ENCODE peak calls at places on chromosomes 4 and X, in eight cellular contexts. One of them, this sample, is unnamed.

GRCh38 chrX:83008415-83008814 is 499.7 kb upstream of the POU3F4 start:
- DNase-seq in left ventricle myocardium inferior: no peak
- DNase-seq in vagina: no peak
- DNase-seq in esophagus muscularis mucosa: no peak
- DNase-seq in uterus: no peak
- DNase-seq in OCI-LY7: peak; percentile 37
- DNase-seq in heart left ventricle: no peak
- DNase-seq in kidney: no peak
- DNase-seq in this sample: no peak

GRCh38 chr4:139986621-139987510 is 167.1 kb downstream of the MAML3 start:
- DNase-seq in left ventricle myocardium inferior: no peak
- DNase-seq in vagina: no peak
- DNase-seq in esophagus muscularis mucosa: no peak
- DNase-seq in uterus: no peak
- DNase-seq in OCI-LY7: no peak
- DNase-seq in heart left ventricle: no peak
- DNase-seq in kidney: no peak
- DNase-seq in this sample: no peak

GRCh38 chr4:159777689-159778088 is 674.8 kb downstream of the RAPGEF2 start:
- DNase-seq in left ventricle myocardium inferior: no peak
- DNase-seq in vagina: no peak
- DNase-seq in esophagus muscularis mucosa: no peak
- DNase-seq in uterus: no peak
- DNase-seq in OCI-LY7: no peak
- DNase-seq in heart left ventricle: no peak
- DNase-seq in kidney: no peak
- DNase-seq in this sample: no peak

GRCh38 chr4:11471613-11472012 is 42.9 kb upstream of the HS3ST1 start:
- DNase-seq in left ventricle myocardium inferior: no peak
- DNase-seq in vagina: no peak
- DNase-seq in esophagus muscularis mucosa: no peak
- DNase-seq in uterus: no peak
- DNase-seq in OCI-LY7: no peak
- DNase-seq in heart left ventricle: no peak
- DNase-seq in kidney: no peak
- DNase-seq in this sample: no peak

GRCh38 chr4:114924311-114924710 is 189.1 kb downstream of the NDST4 start:
- DNase-seq in left ventricle myocardium inferior: no peak
- DNase-seq in vagina: no peak
- DNase-seq in esophagus muscularis mucosa: no peak
- DNase-seq in uterus: no peak
- DNase-seq in OCI-LY7: no peak
- DNase-seq in heart left ventricle: no peak
- DNase-seq in kidney: no peak
- DNase-seq in this sample: no peak

GRCh38 chrX:21683910-21684309 is 25.8 kb upstream of the KLHL34 start:
- DNase-seq in left ventricle myocardium inferior: no peak
- DNase-seq in vagina: no peak
- DNase-seq in esophagus muscularis mucosa: no peak
- DNase-seq in uterus: no peak
- DNase-seq in OCI-LY7: no peak
- DNase-seq in heart left ventricle: no peak
- DNase-seq in kidney: no peak
- DNase-seq in this sample: no peak

GRCh38 chr4:87266986-87267385 is 46.6 kb upstream of the KLHL8 start:
- DNase-seq in left ventricle myocardium inferior: no peak
- DNase-seq in vagina: no peak
- DNase-seq in esophagus muscularis mucosa: peak; percentile 42
- DNase-seq in uterus: no peak
- DNase-seq in OCI-LY7: no peak
- DNase-seq in heart left ventricle: no peak
- DNase-seq in kidney: no peak
- DNase-seq in this sample: no peak

GRCh38 chr4:169179609-169180526 is 90.9 kb downstream of the SH3RF1 start:
- DNase-seq in left ventricle myocardium inferior: no peak
- DNase-seq in vagina: no peak
- DNase-seq in esophagus muscularis mucosa: no peak
- DNase-seq in uterus: no peak
- DNase-seq in OCI-LY7: no peak
- DNase-seq in heart left ventricle: no peak
- DNase-seq in kidney: no peak
- DNase-seq in this sample: no peak

GRCh38 chr4:4541040-4541631 is 712 bp downstream of the STX18 start:
- DNase-seq in left ventricle myocardium inferior: no peak
- DNase-seq in vagina: no peak
- DNase-seq in esophagus muscularis mucosa: no peak
- DNase-seq in uterus: no peak
- DNase-seq in OCI-LY7: peak; percentile 45
- DNase-seq in heart left ventricle: no peak
- DNase-seq in kidney: no peak
- DNase-seq in this sample: peak; percentile 71

GRCh38 chr4:188682321-188682720 is 543.1 kb downstream of the TRIML1 start:
- DNase-seq in left ventricle myocardium inferior: no peak
- DNase-seq in vagina: no peak
- DNase-seq in esophagus muscularis mucosa: no peak
- DNase-seq in uterus: no peak
- DNase-seq in OCI-LY7: no peak
- DNase-seq in heart left ventricle: no peak
- DNase-seq in kidney: no peak
- DNase-seq in this sample: no peak

GRCh38 chr4:24164054-24164453 is 274.2 kb upstream of the PPARGC1A start:
- DNase-seq in left ventricle myocardium inferior: no peak
- DNase-seq in vagina: no peak
- DNase-seq in esophagus muscularis mucosa: no peak
- DNase-seq in uterus: no peak
- DNase-seq in OCI-LY7: no peak
- DNase-seq in heart left ventricle: no peak
- DNase-seq in kidney: no peak
- DNase-seq in this sample: no peak

GRCh38 chr4:94251094-94251493 is 43.4 kb downstream of the SMARCAD1 start:
- DNase-seq in left ventricle myocardium inferior: no peak
- DNase-seq in vagina: no peak
- DNase-seq in esophagus muscularis mucosa: no peak
- DNase-seq in uterus: no peak
- DNase-seq in OCI-LY7: no peak
- DNase-seq in heart left ventricle: no peak
- DNase-seq in kidney: no peak
- DNase-seq in this sample: no peak

GRCh38 chr4:78268607-78269006 is 211.5 kb downstream of the FRAS1 start:
- DNase-seq in left ventricle myocardium inferior: no peak
- DNase-seq in vagina: no peak
- DNase-seq in esophagus muscularis mucosa: no peak
- DNase-seq in uterus: no peak
- DNase-seq in OCI-LY7: no peak
- DNase-seq in heart left ventricle: no peak
- DNase-seq in kidney: no peak
- DNase-seq in this sample: no peak

GRCh38 chr4:138982754-138983153 is 32.8 kb upstream of the NOCT start:
- DNase-seq in left ventricle myocardium inferior: no peak
- DNase-seq in vagina: no peak
- DNase-seq in esophagus muscularis mucosa: no peak
- DNase-seq in uterus: no peak
- DNase-seq in OCI-LY7: no peak
- DNase-seq in heart left ventricle: no peak
- DNase-seq in kidney: no peak
- DNase-seq in this sample: no peak

GRCh38 chr4:20813698-20814097 is 113.4 kb downstream of the PACRGL start:
- DNase-seq in left ventricle myocardium inferior: no peak
- DNase-seq in vagina: no peak
- DNase-seq in esophagus muscularis mucosa: no peak
- DNase-seq in uterus: no peak
- DNase-seq in OCI-LY7: no peak
- DNase-seq in heart left ventricle: no peak
- DNase-seq in kidney: no peak
- DNase-seq in this sample: no peak

GRCh38 chr4:22233257-22233656 is 282.6 kb downstream of the ADGRA3 start:
- DNase-seq in left ventricle myocardium inferior: no peak
- DNase-seq in vagina: no peak
- DNase-seq in esophagus muscularis mucosa: no peak
- DNase-seq in uterus: no peak
- DNase-seq in OCI-LY7: no peak
- DNase-seq in heart left ventricle: no peak
- DNase-seq in kidney: no peak
- DNase-seq in this sample: no peak

GRCh38 chr4:165439344-165439743 is 60.5 kb downstream of the CPE start:
- DNase-seq in left ventricle myocardium inferior: no peak
- DNase-seq in vagina: no peak
- DNase-seq in esophagus muscularis mucosa: no peak
- DNase-seq in uterus: no peak
- DNase-seq in OCI-LY7: no peak
- DNase-seq in heart left ventricle: no peak
- DNase-seq in kidney: no peak
- DNase-seq in this sample: no peak

GRCh38 chr4:24211821-24212220 is 322.0 kb upstream of the PPARGC1A start:
- DNase-seq in left ventricle myocardium inferior: no peak
- DNase-seq in vagina: no peak
- DNase-seq in esophagus muscularis mucosa: peak; percentile 21
- DNase-seq in uterus: no peak
- DNase-seq in OCI-LY7: no peak
- DNase-seq in heart left ventricle: no peak
- DNase-seq in kidney: no peak
- DNase-seq in this sample: no peak

GRCh38 chr4:105451346-105451745 is 22.5 kb downstream of the PPA2 start:
- DNase-seq in left ventricle myocardium inferior: no peak
- DNase-seq in vagina: no peak
- DNase-seq in esophagus muscularis mucosa: no peak
- DNase-seq in uterus: no peak
- DNase-seq in OCI-LY7: no peak
- DNase-seq in heart left ventricle: no peak
- DNase-seq in kidney: no peak
- DNase-seq in this sample: no peak

GRCh38 chr4:244471-244870 is 60.8 kb downstream of the ZNF732 start:
- DNase-seq in left ventricle myocardium inferior: no peak
- DNase-seq in vagina: no peak
- DNase-seq in esophagus muscularis mucosa: no peak
- DNase-seq in uterus: peak; percentile 30
- DNase-seq in OCI-LY7: peak; percentile 78
- DNase-seq in heart left ventricle: no peak
- DNase-seq in kidney: no peak
- DNase-seq in this sample: no peak

GRCh38 chrX:22690116-22690515 is 309.6 kb upstream of the DDX53 start:
- DNase-seq in left ventricle myocardium inferior: no peak
- DNase-seq in vagina: no peak
- DNase-seq in esophagus muscularis mucosa: no peak
- DNase-seq in uterus: peak; percentile 32
- DNase-seq in OCI-LY7: no peak
- DNase-seq in heart left ventricle: no peak
- DNase-seq in kidney: no peak
- DNase-seq in this sample: no peak

GRCh38 chr4:26024079-26024478 is 110.1 kb downstream of the SMIM20 start:
- DNase-seq in left ventricle myocardium inferior: no peak
- DNase-seq in vagina: no peak
- DNase-seq in esophagus muscularis mucosa: no peak
- DNase-seq in uterus: no peak
- DNase-seq in OCI-LY7: no peak
- DNase-seq in heart left ventricle: no peak
- DNase-seq in kidney: no peak
- DNase-seq in this sample: no peak
- H3K4me1 ChIP-seq in left ventricle myocardium inferior: peaks cover 29% of the 10 kb centered on the region
- H3K4me1 ChIP-seq in vagina: peaks cover 40% of the 10 kb centered on the region
- H3K4me1 ChIP-seq in esophagus muscularis mucosa: peaks cover 39% of the 10 kb centered on the region
- H3K4me1 ChIP-seq in uterus: peaks cover 16% of the 10 kb centered on the region
- H3K4me1 ChIP-seq in OCI-LY7: no peaks in the 10 kb centered on the region
- H3K4me1 ChIP-seq in heart left ventricle: no peaks in the 10 kb centered on the region
- H3K4me1 ChIP-seq in kidney: no peaks in the 10 kb centered on the region
- H3K4me1 ChIP-seq in this sample: peaks cover 19% of the 10 kb centered on the region

GRCh38 chrX:109399831-109400230 is 82.1 kb downstream of the GUCY2F start:
- DNase-seq in left ventricle myocardium inferior: no peak
- DNase-seq in vagina: no peak
- DNase-seq in esophagus muscularis mucosa: no peak
- DNase-seq in uterus: no peak
- DNase-seq in OCI-LY7: no peak
- DNase-seq in heart left ventricle: no peak
- DNase-seq in kidney: no peak
- DNase-seq in this sample: no peak
- TF ChIP-seq CTCF in left ventricle myocardium inferior: no peak
- TF ChIP-seq CTCF in vagina: no peak
- TF ChIP-seq CTCF in esophagus muscularis mucosa: no peak
- TF ChIP-seq CTCF in uterus: no peak
- TF ChIP-seq CTCF in OCI-LY7: no peak
- TF ChIP-seq CTCF in heart left ventricle: no peak
- TF ChIP-seq CTCF in kidney: no peak
- TF ChIP-seq CTCF in this sample: no peak

DNA sequence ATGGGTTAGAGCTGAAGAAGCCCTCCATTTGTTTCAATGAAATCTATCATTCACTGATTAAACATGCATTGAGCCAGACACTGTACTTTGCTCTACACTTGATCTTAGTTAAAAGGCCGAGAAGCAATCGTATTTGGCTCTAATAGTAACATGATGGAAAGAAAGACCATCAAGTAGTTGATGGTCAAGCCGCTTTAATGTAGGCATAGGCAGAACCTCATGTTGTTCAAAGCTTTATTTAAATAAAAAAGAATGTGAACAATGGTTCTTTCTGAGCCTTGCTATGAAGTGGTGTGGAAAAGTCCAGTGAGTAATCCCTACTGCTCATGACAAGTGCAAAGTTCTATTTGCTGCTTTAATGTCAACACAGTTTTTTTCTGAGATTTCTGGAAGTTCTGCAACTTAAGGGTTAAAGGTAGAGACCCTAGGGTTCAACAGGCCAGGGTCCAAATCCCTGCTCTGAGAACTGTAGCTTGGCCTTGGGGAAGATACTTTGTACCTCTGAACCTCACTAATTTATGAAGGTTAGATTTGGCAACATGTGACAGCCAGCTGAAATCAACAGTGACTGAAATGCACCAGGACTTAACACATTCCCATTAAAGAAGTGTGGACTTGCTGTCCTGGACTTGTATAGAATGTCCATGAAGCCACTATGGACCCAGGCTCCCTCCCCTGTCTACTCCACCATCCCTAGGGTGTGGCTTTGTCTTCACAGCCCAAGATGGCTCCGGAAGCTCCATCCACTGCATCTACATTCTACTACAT is 17.9 kb upstream of the LAP3 start:
- DNase-seq in left ventricle myocardium inferior: no peak
- DNase-seq in vagina: no peak
- DNase-seq in esophagus muscularis mucosa: no peak
- DNase-seq in uterus: no peak
- DNase-seq in OCI-LY7: no peak
- DNase-seq in heart left ventricle: no peak
- DNase-seq in kidney: no peak
- DNase-seq in this sample: no peak
- H3K9me3 ChIP-seq in left ventricle myocardium inferior: no peaks in the 10 kb centered on the region
- H3K9me3 ChIP-seq in vagina: no peaks in the 10 kb centered on the region
- H3K9me3 ChIP-seq in esophagus muscularis mucosa: no peaks in the 10 kb centered on the region
- H3K9me3 ChIP-seq in uterus: no peaks in the 10 kb centered on the region
- H3K9me3 ChIP-seq in OCI-LY7: no peaks in the 10 kb centered on the region
- H3K9me3 ChIP-seq in heart left ventricle: no peaks in the 10 kb centered on the region
- H3K9me3 ChIP-seq in kidney: no peaks in the 10 kb centered on the region
- H3K9me3 ChIP-seq in this sample: no peaks in the 10 kb centered on the region

DNA sequence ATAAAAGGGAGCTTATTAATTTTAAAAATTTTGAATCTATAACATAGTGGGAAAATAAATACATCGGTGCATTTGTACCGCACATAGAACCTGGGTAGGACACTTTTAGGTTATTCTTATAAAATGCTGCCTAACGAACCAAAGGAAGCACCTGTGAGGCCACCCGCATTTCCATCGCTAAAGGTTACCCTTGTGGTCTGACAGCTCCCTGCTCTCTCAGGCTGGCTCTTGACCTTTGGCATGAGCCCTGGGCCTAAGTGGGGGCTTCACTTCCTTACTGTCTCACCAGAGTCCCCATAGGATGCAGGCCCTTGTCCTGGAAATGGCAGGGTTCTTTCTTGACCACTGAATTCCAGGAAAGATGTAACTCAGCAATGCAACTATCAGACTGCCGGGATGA is 46.0 kb downstream of the HADH start:
- DNase-seq in left ventricle myocardium inferior: no peak
- DNase-seq in vagina: no peak
- DNase-seq in esophagus muscularis mucosa: no peak
- DNase-seq in uterus: no peak
- DNase-seq in OCI-LY7: peak; percentile 93
- DNase-seq in heart left ventricle: no peak
- DNase-seq in kidney: no peak
- DNase-seq in this sample: no peak
- H3K4me1 ChIP-seq in left ventricle myocardium inferior: peaks cover 15% of the 10 kb centered on the region
- H3K4me1 ChIP-seq in vagina: no peaks in the 10 kb centered on the region
- H3K4me1 ChIP-seq in esophagus muscularis mucosa: no peaks in the 10 kb centered on the region
- H3K4me1 ChIP-seq in uterus: no peaks in the 10 kb centered on the region
- H3K4me1 ChIP-seq in OCI-LY7: peaks cover 92% of the 10 kb centered on the region
- H3K4me1 ChIP-seq in heart left ventricle: no peaks in the 10 kb centered on the region
- H3K4me1 ChIP-seq in kidney: no peaks in the 10 kb centered on the region
- H3K4me1 ChIP-seq in this sample: no peaks in the 10 kb centered on the region

This sample was measured in upper lobe of right lung.